ENCODE peak calls at places on chromosomes 4 and X, in five cellular contexts. One of them, this sample, is unnamed.
A peak's percentile ranks its signal among the peaks of the same experiment; 100 is the strongest.

GRCh38 chr4:98771959-98772619 is 113.7 kb upstream of the TSPAN5 start:
- DNase-seq in hepatocyte: peak; percentile 24
- DNase-seq in GM23338: no peak
- DNase-seq in endothelial cell of umbilical vein: no peak
- DNase-seq in HepG2: no peak
- DNase-seq in this sample: no peak

GRCh38 chr4:147964519-147964918 is 232.6 kb downstream of the ARHGAP10 start:
- DNase-seq in hepatocyte: no peak
- DNase-seq in GM23338: no peak
- DNase-seq in endothelial cell of umbilical vein: no peak
- DNase-seq in HepG2: no peak
- DNase-seq in this sample: no peak

GRCh38 chr4:24169956-24170355 is 280.1 kb upstream of the PPARGC1A start:
- DNase-seq in hepatocyte: no peak
- DNase-seq in GM23338: no peak
- DNase-seq in endothelial cell of umbilical vein: no peak
- DNase-seq in HepG2: no peak
- DNase-seq in this sample: no peak

GRCh38 chrX:12956704-12957541 is 18.0 kb upstream of the TMSB4X start:
- DNase-seq in hepatocyte: peak; percentile 45
- DNase-seq in GM23338: peak; percentile 41
- DNase-seq in endothelial cell of umbilical vein: peak; percentile 77
- DNase-seq in HepG2: no peak
- DNase-seq in this sample: peak; percentile 70

GRCh38 chr4:73729534-73730165 is 10.7 kb upstream of the CXCL8 start:
- DNase-seq in hepatocyte: peak; percentile 82
- DNase-seq in GM23338: peak; percentile 84
- DNase-seq in endothelial cell of umbilical vein: peak; percentile 85
- DNase-seq in HepG2: peak; percentile 47
- DNase-seq in this sample: peak; percentile 63

GRCh38 chr4:26931961-26932360 is 71.3 kb downstream of the STIM2 start:
- DNase-seq in hepatocyte: no peak
- DNase-seq in GM23338: no peak
- DNase-seq in endothelial cell of umbilical vein: no peak
- DNase-seq in HepG2: no peak
- DNase-seq in this sample: no peak

GRCh38 chr4:111323496-111323895 is 700.6 kb upstream of the PITX2 start:
- DNase-seq in hepatocyte: no peak
- DNase-seq in GM23338: no peak
- DNase-seq in endothelial cell of umbilical vein: no peak
- DNase-seq in HepG2: no peak
- DNase-seq in this sample: peak; percentile 4

GRCh38 chr4:86855572-86855971 is 6.4 kb upstream of the SLC10A6 start:
- DNase-seq in hepatocyte: peak; percentile 38
- DNase-seq in GM23338: no peak
- DNase-seq in endothelial cell of umbilical vein: peak; percentile 21
- DNase-seq in HepG2: no peak
- DNase-seq in this sample: no peak

GRCh38 chr4:102342404-102343074 is 2.7 kb downstream of the SLC39A8 start:
- DNase-seq in hepatocyte: no peak
- DNase-seq in GM23338: no peak
- DNase-seq in endothelial cell of umbilical vein: no peak
- DNase-seq in HepG2: no peak
- DNase-seq in this sample: no peak

GRCh38 chrX:153692611-153693156 is 5.0 kb downstream of the SLC6A8 start:
- DNase-seq in hepatocyte: no peak
- DNase-seq in GM23338: no peak
- DNase-seq in endothelial cell of umbilical vein: no peak
- DNase-seq in HepG2: no peak
- DNase-seq in this sample: no peak

GRCh38 chrX:11437642-11438379 is 144.6 kb downstream of the AMELX start:
- DNase-seq in hepatocyte: peak; percentile 54
- DNase-seq in GM23338: no peak
- DNase-seq in endothelial cell of umbilical vein: peak; percentile 42
- DNase-seq in HepG2: peak; percentile 19
- DNase-seq in this sample: peak; percentile 93

GRCh38 chr4:1576961-1577814 is 106.9 kb downstream of the FAM53A start:
- DNase-seq in hepatocyte: no peak
- DNase-seq in GM23338: no peak
- DNase-seq in endothelial cell of umbilical vein: no peak
- DNase-seq in HepG2: no peak
- DNase-seq in this sample: no peak

GRCh38 chrX:103275947-103276567 is 493 bp downstream of the TCEAL5 start:
- DNase-seq in hepatocyte: no peak
- DNase-seq in GM23338: peak; percentile 41
- DNase-seq in endothelial cell of umbilical vein: no peak
- DNase-seq in HepG2: no peak
- DNase-seq in this sample: no peak

GRCh38 chrX:9644335-9644734 is 121.3 kb downstream of the GPR143 start:
- DNase-seq in hepatocyte: no peak
- DNase-seq in GM23338: no peak
- DNase-seq in endothelial cell of umbilical vein: no peak
- DNase-seq in HepG2: no peak
- DNase-seq in this sample: no peak

GRCh38 chr4:139229534-139230039 is 50.4 kb downstream of the MGARP start:
- DNase-seq in hepatocyte: peak; percentile 70
- DNase-seq in GM23338: peak; percentile 79
- DNase-seq in endothelial cell of umbilical vein: peak; percentile 64
- DNase-seq in HepG2: peak; percentile 50
- DNase-seq in this sample: peak; percentile 78

GRCh38 chr4:140684314-140684713 is 71.9 kb downstream of the TBC1D9 start:
- DNase-seq in hepatocyte: no peak
- DNase-seq in GM23338: no peak
- DNase-seq in endothelial cell of umbilical vein: no peak
- DNase-seq in HepG2: no peak
- DNase-seq in this sample: no peak

GRCh38 chr4:184100297-184100885 is 117.3 kb downstream of the ENPP6 start:
- DNase-seq in hepatocyte: peak; percentile 51
- DNase-seq in GM23338: peak; percentile 67
- DNase-seq in endothelial cell of umbilical vein: no peak
- DNase-seq in HepG2: no peak
- DNase-seq in this sample: no peak

GRCh38 chrX:5823861-5824260 is 404.8 kb downstream of the NLGN4X start:
- DNase-seq in hepatocyte: no peak
- DNase-seq in GM23338: no peak
- DNase-seq in endothelial cell of umbilical vein: no peak
- DNase-seq in HepG2: no peak
- DNase-seq in this sample: no peak

GRCh38 chrX:114615765-114616164 is 31.9 kb downstream of the HTR2C start:
- DNase-seq in hepatocyte: no peak
- DNase-seq in GM23338: no peak
- DNase-seq in endothelial cell of umbilical vein: no peak
- DNase-seq in HepG2: no peak
- DNase-seq in this sample: no peak

GRCh38 chr4:91961504-91961903 is 342.3 kb upstream of the GRID2 start:
- DNase-seq in hepatocyte: no peak
- DNase-seq in GM23338: no peak
- DNase-seq in endothelial cell of umbilical vein: no peak
- DNase-seq in HepG2: no peak
- DNase-seq in this sample: no peak

GRCh38 chrX:34972206-34972605 is 29.6 kb downstream of the FAM47B start:
- DNase-seq in hepatocyte: no peak
- DNase-seq in GM23338: no peak
- DNase-seq in endothelial cell of umbilical vein: peak; percentile 52
- DNase-seq in HepG2: no peak
- DNase-seq in this sample: no peak

GRCh38 chrX:69163936-69164741 is 1.1 kb downstream of the PJA1 start:
- DNase-seq in hepatocyte: peak; percentile 51
- DNase-seq in GM23338: peak; percentile 55
- DNase-seq in endothelial cell of umbilical vein: peak; percentile 13
- DNase-seq in HepG2: no peak
- DNase-seq in this sample: peak; percentile 41

GRCh38 chr4:101328063-101328602 is 19.2 kb downstream of the PPP3CA start:
- DNase-seq in hepatocyte: no peak
- DNase-seq in GM23338: peak; percentile 21
- DNase-seq in endothelial cell of umbilical vein: no peak
- DNase-seq in HepG2: no peak
- DNase-seq in this sample: no peak

GRCh38 chrX:135985123-135985973 is at the start of gene SLC9A6:
- DNase-seq in hepatocyte: peak; percentile 86
- DNase-seq in GM23338: peak; percentile 81
- DNase-seq in endothelial cell of umbilical vein: peak; percentile 67
- DNase-seq in HepG2: peak; percentile 27
- DNase-seq in this sample: peak; percentile 72

GRCh38 chrX:33379839-33380238 is 168.5 kb upstream of the DMD start:
- DNase-seq in hepatocyte: peak; percentile 60
- DNase-seq in GM23338: no peak
- DNase-seq in endothelial cell of umbilical vein: no peak
- DNase-seq in HepG2: no peak
- DNase-seq in this sample: no peak

GRCh38 chr4:156293657-156294297 is 340.1 kb upstream of the CTSO start:
- DNase-seq in hepatocyte: peak; percentile 60
- DNase-seq in GM23338: no peak
- DNase-seq in endothelial cell of umbilical vein: peak; percentile 86
- DNase-seq in HepG2: no peak
- DNase-seq in this sample: peak; percentile 83

GRCh38 chr4:66123195-66123594 is 452.9 kb upstream of the EPHA5 start:
- DNase-seq in hepatocyte: no peak
- DNase-seq in GM23338: no peak
- DNase-seq in endothelial cell of umbilical vein: no peak
- DNase-seq in HepG2: no peak
- DNase-seq in this sample: no peak

GRCh38 chr4:79852305-79852730 is 220.7 kb downstream of the ANTXR2 start:
- DNase-seq in hepatocyte: peak; percentile 6
- DNase-seq in GM23338: peak; percentile 21
- DNase-seq in endothelial cell of umbilical vein: peak; percentile 63
- DNase-seq in HepG2: peak; percentile 10
- DNase-seq in this sample: peak; percentile 18

GRCh38 chr4:141046255-141046654 is 87.0 kb downstream of the RNF150 start:
- DNase-seq in hepatocyte: peak; percentile 32
- DNase-seq in GM23338: no peak
- DNase-seq in endothelial cell of umbilical vein: no peak
- DNase-seq in HepG2: peak; percentile 10
- DNase-seq in this sample: no peak

GRCh38 chr4:83065268-83065667 is 30.3 kb downstream of the COPS4 start:
- DNase-seq in hepatocyte: no peak
- DNase-seq in GM23338: no peak
- DNase-seq in endothelial cell of umbilical vein: no peak
- DNase-seq in HepG2: no peak
- DNase-seq in this sample: no peak

GRCh38 chr4:27018076-27018475 is 157.4 kb downstream of the STIM2 start:
- DNase-seq in hepatocyte: no peak
- DNase-seq in GM23338: no peak
- DNase-seq in endothelial cell of umbilical vein: no peak
- DNase-seq in HepG2: no peak
- DNase-seq in this sample: no peak

GRCh38 chrX:110037181-110037580 is 34.3 kb downstream of the TMEM164 start:
- DNase-seq in hepatocyte: no peak
- DNase-seq in GM23338: no peak
- DNase-seq in endothelial cell of umbilical vein: peak; percentile 36
- DNase-seq in HepG2: no peak
- DNase-seq in this sample: no peak

GRCh38 chr4:153467897-153468262 is 1.7 kb downstream of the TMEM131L start:
- DNase-seq in hepatocyte: no peak
- DNase-seq in GM23338: no peak
- DNase-seq in endothelial cell of umbilical vein: no peak
- DNase-seq in HepG2: no peak
- DNase-seq in this sample: no peak

DNA sequence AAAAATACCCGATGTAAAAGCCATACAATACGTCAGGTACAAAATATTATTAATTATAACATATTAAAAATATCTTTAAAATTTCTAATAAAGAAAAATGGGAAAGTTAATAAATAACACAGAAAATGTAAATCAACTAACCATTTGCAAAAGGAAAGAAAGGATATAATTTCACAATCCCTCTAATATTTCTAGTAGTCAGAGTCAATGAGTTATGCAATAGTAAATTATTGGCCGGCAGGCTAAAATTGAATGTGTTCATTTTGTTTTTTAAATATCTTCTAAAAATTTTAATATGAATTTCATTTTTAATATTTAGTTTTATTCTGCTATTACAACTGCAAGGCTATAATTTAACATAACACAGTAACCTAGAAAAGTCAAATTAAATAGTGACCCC is 155.7 kb downstream of the FBXW7 start:
- DNase-seq in hepatocyte: no peak
- DNase-seq in GM23338: no peak
- DNase-seq in endothelial cell of umbilical vein: no peak
- DNase-seq in HepG2: no peak
- DNase-seq in this sample: no peak
- H3K4me3 ChIP-seq in hepatocyte: no peak overlapping the region
- H3K4me3 ChIP-seq in GM23338: no peak overlapping the region
- H3K4me3 ChIP-seq in endothelial cell of umbilical vein: no peak overlapping the region
- H3K4me3 ChIP-seq in HepG2: no peak overlapping the region
- H3K4me3 ChIP-seq in this sample: no peak overlapping the region

GRCh38 chrX:123685273-123685672 is 47.6 kb downstream of the THOC2 start:
- DNase-seq in hepatocyte: no peak
- DNase-seq in GM23338: no peak
- DNase-seq in endothelial cell of umbilical vein: no peak
- DNase-seq in HepG2: no peak
- DNase-seq in this sample: no peak
- TF ChIP-seq EZH2 in hepatocyte: no peak
- TF ChIP-seq EZH2 in GM23338: no peak
- TF ChIP-seq EZH2 in endothelial cell of umbilical vein: no peak
- TF ChIP-seq EZH2 in HepG2: no peak
- TF ChIP-seq EZH2 in this sample: no peak

GRCh38 chrX:107713205-107714195 is 62.1 kb downstream of the TSC22D3 start:
- DNase-seq in hepatocyte: no peak
- DNase-seq in GM23338: no peak
- DNase-seq in endothelial cell of umbilical vein: no peak
- DNase-seq in HepG2: no peak
- DNase-seq in this sample: no peak
- H3K27ac ChIP-seq in hepatocyte: peak overlapping the region; percentile 98
- H3K27ac ChIP-seq in GM23338: no peak overlapping the region
- H3K27ac ChIP-seq in endothelial cell of umbilical vein: no peak overlapping the region
- H3K27ac ChIP-seq in HepG2: no peak overlapping the region
- H3K27ac ChIP-seq in this sample: no peak overlapping the region

GRCh38 chrX:39518451-39519212 is 579.1 kb downstream of the BCOR start:
- DNase-seq in hepatocyte: no peak
- DNase-seq in GM23338: no peak
- DNase-seq in endothelial cell of umbilical vein: no peak
- DNase-seq in HepG2: no peak
- DNase-seq in this sample: no peak
- H3K4me3 ChIP-seq in hepatocyte: no peak overlapping the region
- H3K4me3 ChIP-seq in GM23338: no peak overlapping the region
- H3K4me3 ChIP-seq in endothelial cell of umbilical vein: no peak overlapping the region
- H3K4me3 ChIP-seq in HepG2: no peak overlapping the region
- H3K4me3 ChIP-seq in this sample: no peak overlapping the region

This sample was measured in A673.